ENCODE peak calls at places on chromosome 13, in five cellular contexts. B, V, X, O and K are unnamed samples.

GRCh38 chr13:62846302-62846701 is 1430.7 kb upstream of the PCDH20 start:
- DNase-seq in X (no peak), V (no peak), O (peak), B (peak), K (no peak)

GRCh38 chr13:21777166-21777565 is 106.3 kb downstream of the FGF9 start:
- DNase-seq in V (no peak), X (no peak), B (no peak), O (no peak), K (no peak)

GRCh38 chr13:90868321-90868920 is 479.1 kb upstream of the MIR17HG start:
- DNase-seq in B (no peak), V (peak), X (peak), O (peak), K (peak)

GRCh38 chr13:96018135-96018534 is 35.1 kb downstream of the UGGT2 start:
- DNase-seq in B (no peak), V (no peak), X (no peak), O (no peak), K (no peak)

GRCh38 chr13:97223711-97224461 is 1.8 kb downstream of the MBNL2 start:
- DNase-seq in V (no peak), O (peak), B (no peak), X (peak), K (peak)

GRCh38 chr13:26941345-26942174 is 181.0 kb upstream of the GPR12 start:
- DNase-seq in B (no peak), X (no peak), O (peak), V (no peak), K (peak)

GRCh38 chr13:21079761-21080730 is 18.7 kb upstream of the LATS2 start:
- DNase-seq in O (peak), V (no peak), X (no peak), B (no peak), K (no peak)

GRCh38 chr13:30708541-30708940 is 26.8 kb upstream of the ALOX5AP start:
- DNase-seq in O (peak), V (no peak), X (no peak), B (no peak), K (no peak)

GRCh38 chr13:90867336-90867683 is 480.2 kb upstream of the MIR17HG start:
- DNase-seq in B (peak), V (peak), O (peak), X (peak), K (peak)

GRCh38 chr13:20704459-20705069 is 1.1 kb downstream of the IL17D start:
- DNase-seq in O (no peak), X (no peak), B (no peak), V (no peak), K (no peak)

GRCh38 chr13:101267656-101268055 is 148.7 kb downstream of the NALCN start:
- DNase-seq in O (no peak), X (no peak), B (no peak), V (no peak), K (no peak)

GRCh38 chr13:94617389-94618000 is 15.8 kb downstream of the GPR180 start:
- DNase-seq in V (no peak), B (no peak), X (no peak), O (peak), K (peak)

GRCh38 chr13:101631403-101631802 is 178.9 kb downstream of the ITGBL1 start:
- DNase-seq in X (no peak), V (no peak), O (no peak), B (no peak), K (no peak)

GRCh38 chr13:66992183-66992582 is 238.0 kb downstream of the PCDH9 start:
- DNase-seq in X (no peak), O (peak), B (no peak), V (no peak), K (no peak)

GRCh38 chr13:34391071-34391470 is 551.0 kb upstream of the NBEA start:
- DNase-seq in X (no peak), B (no peak), V (no peak), O (peak), K (no peak)

GRCh38 chr13:101612736-101613135 is 160.3 kb downstream of the ITGBL1 start:
- DNase-seq in X (no peak), V (no peak), O (no peak), B (no peak), K (no peak)

GRCh38 chr13:54536112-54536511 is 1507.5 kb downstream of the OLFM4 start:
- DNase-seq in V (no peak), X (no peak), B (no peak), O (no peak), K (peak)
- TF ChIP-seq CTCF in V (no peak), X (peak), B (peak), O (no peak), K (peak)

GRCh38 chr13:24983094-24983493 is 112.8 kb upstream of the PABPC3 start:
- DNase-seq in B (no peak), X (no peak), O (no peak), V (no peak), K (no peak)

GRCh38 chr13:24982333-24982999 is 113.5 kb upstream of the PABPC3 start:
- DNase-seq in X (no peak), B (no peak), V (no peak), O (no peak), K (no peak)

GRCh38 chr13:24986826-24987225 is 109.1 kb upstream of the PABPC3 start:
- DNase-seq in X (no peak), O (no peak), B (no peak), V (no peak), K (no peak)

GRCh38 chr13:24984134-24984533 is 111.8 kb upstream of the PABPC3 start:
- DNase-seq in V (no peak), O (no peak), X (no peak), B (no peak), K (no peak)

GRCh38 chr13:24985102-24985501 is 110.8 kb upstream of the PABPC3 start:
- DNase-seq in V (no peak), O (no peak), X (no peak), B (no peak), K (no peak)
- TF ChIP-seq CTCF in V (no peak), O (no peak), X (peak), B (no peak), K (peak)

DNA sequence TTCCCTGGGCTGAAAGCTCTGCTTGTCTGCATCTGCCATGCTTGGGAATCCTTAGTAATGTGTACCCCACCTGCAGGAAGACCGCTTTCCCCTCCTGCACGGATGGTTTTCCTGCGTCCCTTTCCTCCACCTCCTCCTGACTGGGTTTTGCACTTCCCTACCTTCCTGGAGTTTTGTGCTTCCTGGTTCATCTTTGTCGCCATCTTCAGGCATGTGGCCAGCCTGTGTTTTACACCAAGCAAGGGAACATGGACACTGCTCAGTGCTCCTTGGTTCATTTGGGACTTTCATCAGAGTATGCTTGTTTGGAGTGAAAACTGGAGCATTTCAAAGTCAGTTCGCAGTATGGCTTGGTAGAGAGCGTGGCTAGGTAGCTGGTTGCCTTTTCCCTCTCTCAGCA is 30.7 kb downstream of the ERICH6B start:
- DNase-seq in X (no peak), V (no peak), B (no peak), O (no peak), K (peak)
- TF ChIP-seq CTCF in X (no peak), V (no peak), B (peak), O (no peak), K (peak)

GRCh38 chr13:50974268-50974667 is 64.7 kb downstream of the RNASEH2B start:
- DNase-seq in V (no peak), B (no peak), X (no peak), O (no peak), K (no peak)

GRCh38 chr13:50969691-50970090 is 60.1 kb downstream of the RNASEH2B start:
- DNase-seq in X (peak), O (peak), B (no peak), V (no peak), K (peak)
- TF ChIP-seq CTCF in X (no peak), O (no peak), B (peak), V (no peak), K (peak)

GRCh38 chr13:45492538-45492937 is 27.8 kb downstream of the COG3 start:
- DNase-seq in V (no peak), B (no peak), O (peak), X (no peak), K (no peak)

GRCh38 chr13:45490068-45490467 is 25.3 kb downstream of the COG3 start:
- DNase-seq in V (no peak), O (no peak), X (no peak), B (no peak), K (no peak)
- TF ChIP-seq CTCF in V (peak), O (no peak), X (no peak), B (peak), K (peak)

DNA sequence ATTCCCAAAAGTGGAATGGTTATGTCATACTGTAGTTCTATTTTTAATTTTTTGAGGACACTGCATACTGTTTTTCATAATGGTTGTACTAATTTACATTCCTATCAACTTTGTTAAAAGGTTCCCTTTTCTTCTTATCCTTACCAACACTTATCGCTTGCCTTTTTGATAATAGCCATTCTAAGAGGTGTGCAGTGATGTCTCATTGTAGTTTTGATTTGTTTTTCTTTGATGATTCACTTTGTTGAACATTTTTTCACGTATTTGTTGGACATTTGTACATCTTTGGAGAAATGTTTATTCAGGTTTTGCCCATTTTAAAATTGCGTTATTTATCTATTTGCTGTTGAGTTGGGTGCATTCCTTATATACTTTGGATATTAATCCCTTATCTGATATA is 188.8 kb upstream of the SPRY2 start:
- DNase-seq in V (no peak), B (no peak), O (no peak), X (no peak), K (no peak)
- TF ChIP-seq CTCF in V (no peak), B (no peak), O (no peak), X (no peak), K (no peak)

DNA sequence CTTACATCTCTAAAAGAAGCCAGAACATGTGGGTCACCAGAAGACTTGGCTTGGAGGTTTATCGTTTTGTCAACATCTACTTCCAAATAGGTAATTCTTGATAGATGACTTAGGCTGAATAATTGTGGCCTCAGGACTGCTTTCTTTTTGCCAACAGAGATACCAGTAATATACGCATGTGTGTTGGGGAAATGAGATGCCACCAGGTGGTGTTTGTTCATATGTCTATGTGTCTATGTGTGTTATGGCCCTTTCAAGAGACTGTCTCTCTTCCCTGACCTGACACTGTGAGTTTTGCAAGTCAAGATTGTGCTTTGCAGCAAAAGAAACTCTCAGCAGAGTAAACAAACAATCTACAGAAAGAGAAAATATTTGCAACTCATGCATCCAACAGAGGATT is 31.6 kb upstream of the METTL21C start:
- DNase-seq in B (no peak), O (no peak), X (no peak), V (no peak), K (no peak)
- TF ChIP-seq CTCF in B (peak), O (no peak), X (no peak), V (peak), K (no peak)